ENCODE peak calls at places on chromosome 11, in seven cellular contexts. One of them, this sample, is unnamed.

GRCh38 chr11:118321386-118322082 is 17.0 kb downstream of the CD3E start:
- DNase-seq in cardiac muscle cell: no peak
- DNase-seq in effector memory CD4-positive, alpha-beta T cell: no peak
- DNase-seq in heart left ventricle: no peak
- DNase-seq in tibial artery: no peak
- DNase-seq in fibroblast of lung: no peak
- DNase-seq in neural progenitor cell: no peak
- DNase-seq in this sample: no peak

GRCh38 chr11:36463781-36464180 is 46.3 kb downstream of the TRAF6 start:
- DNase-seq in heart left ventricle: no peak
- DNase-seq in neural progenitor cell: no peak
- DNase-seq in tibial artery: no peak
- DNase-seq in effector memory CD4-positive, alpha-beta T cell: no peak
- DNase-seq in fibroblast of lung: peak; percentile 29
- DNase-seq in cardiac muscle cell: no peak
- DNase-seq in this sample: no peak

GRCh38 chr11:12951376-12951775 is 57.7 kb upstream of the RASSF10 start:
- DNase-seq in neural progenitor cell: no peak
- DNase-seq in heart left ventricle: no peak
- DNase-seq in cardiac muscle cell: no peak
- DNase-seq in fibroblast of lung: no peak
- DNase-seq in tibial artery: no peak
- DNase-seq in effector memory CD4-positive, alpha-beta T cell: no peak
- DNase-seq in this sample: no peak

GRCh38 chr11:64852804-64853520 is 8.5 kb upstream of the CDC42BPG start:
- DNase-seq in neural progenitor cell: no peak
- DNase-seq in tibial artery: no peak
- DNase-seq in heart left ventricle: no peak
- DNase-seq in fibroblast of lung: no peak
- DNase-seq in effector memory CD4-positive, alpha-beta T cell: no peak
- DNase-seq in cardiac muscle cell: no peak
- DNase-seq in this sample: no peak

GRCh38 chr11:79054636-79055035 is 386.2 kb downstream of the TENM4 start:
- DNase-seq in effector memory CD4-positive, alpha-beta T cell: no peak
- DNase-seq in fibroblast of lung: peak; percentile 87
- DNase-seq in neural progenitor cell: no peak
- DNase-seq in cardiac muscle cell: no peak
- DNase-seq in tibial artery: no peak
- DNase-seq in heart left ventricle: no peak
- DNase-seq in this sample: no peak

GRCh38 chr11:45031912-45032519 is 81.3 kb upstream of the TP53I11 start:
- DNase-seq in heart left ventricle: no peak
- DNase-seq in tibial artery: no peak
- DNase-seq in cardiac muscle cell: no peak
- DNase-seq in fibroblast of lung: no peak
- DNase-seq in effector memory CD4-positive, alpha-beta T cell: no peak
- DNase-seq in neural progenitor cell: no peak
- DNase-seq in this sample: no peak

GRCh38 chr11:126415128-126415527 is 59.6 kb downstream of the ST3GAL4 start:
- DNase-seq in fibroblast of lung: peak; percentile 96
- DNase-seq in tibial artery: peak; percentile 93
- DNase-seq in heart left ventricle: peak; percentile 85
- DNase-seq in effector memory CD4-positive, alpha-beta T cell: no peak
- DNase-seq in neural progenitor cell: no peak
- DNase-seq in cardiac muscle cell: no peak
- DNase-seq in this sample: no peak

GRCh38 chr11:118608268-118609214 is 1.1 kb downstream of the PHLDB1 start:
- DNase-seq in cardiac muscle cell: peak; percentile 51
- DNase-seq in neural progenitor cell: peak; percentile 54
- DNase-seq in heart left ventricle: peak; percentile 89
- DNase-seq in tibial artery: peak; percentile 95
- DNase-seq in effector memory CD4-positive, alpha-beta T cell: peak; percentile 86
- DNase-seq in fibroblast of lung: peak; percentile 88
- DNase-seq in this sample: peak; percentile 81

GRCh38 chr11:67572747-67573419 is 10.7 kb upstream of the GSTP1 start:
- DNase-seq in heart left ventricle: no peak
- DNase-seq in fibroblast of lung: peak; percentile 59
- DNase-seq in cardiac muscle cell: peak; percentile 79
- DNase-seq in effector memory CD4-positive, alpha-beta T cell: no peak
- DNase-seq in neural progenitor cell: peak; percentile 84
- DNase-seq in tibial artery: no peak
- DNase-seq in this sample: no peak

GRCh38 chr11:62393735-62394134 is 25.1 kb upstream of the SCGB1A1 start:
- DNase-seq in cardiac muscle cell: no peak
- DNase-seq in neural progenitor cell: no peak
- DNase-seq in effector memory CD4-positive, alpha-beta T cell: no peak
- DNase-seq in fibroblast of lung: no peak
- DNase-seq in heart left ventricle: no peak
- DNase-seq in tibial artery: peak; percentile 48
- DNase-seq in this sample: no peak

GRCh38 chr11:128279861-128280260 is 307.5 kb downstream of the ETS1 start:
- DNase-seq in effector memory CD4-positive, alpha-beta T cell: no peak
- DNase-seq in fibroblast of lung: no peak
- DNase-seq in cardiac muscle cell: no peak
- DNase-seq in tibial artery: no peak
- DNase-seq in neural progenitor cell: no peak
- DNase-seq in heart left ventricle: no peak
- DNase-seq in this sample: no peak

GRCh38 chr11:61632096-61632495 is 48.1 kb upstream of the DAGLA start:
- DNase-seq in neural progenitor cell: peak; percentile 70
- DNase-seq in effector memory CD4-positive, alpha-beta T cell: no peak
- DNase-seq in tibial artery: no peak
- DNase-seq in heart left ventricle: no peak
- DNase-seq in cardiac muscle cell: no peak
- DNase-seq in fibroblast of lung: no peak
- DNase-seq in this sample: no peak

GRCh38 chr11:87421422-87421821 is 383.7 kb downstream of the TMEM135 start:
- DNase-seq in effector memory CD4-positive, alpha-beta T cell: no peak
- DNase-seq in tibial artery: no peak
- DNase-seq in neural progenitor cell: peak; percentile 79
- DNase-seq in heart left ventricle: no peak
- DNase-seq in fibroblast of lung: peak; percentile 88
- DNase-seq in cardiac muscle cell: peak; percentile 73
- DNase-seq in this sample: no peak

GRCh38 chr11:118200901-118201680 is 23.7 kb downstream of the JAML start:
- DNase-seq in heart left ventricle: no peak
- DNase-seq in effector memory CD4-positive, alpha-beta T cell: peak; percentile 27
- DNase-seq in neural progenitor cell: no peak
- DNase-seq in tibial artery: no peak
- DNase-seq in cardiac muscle cell: no peak
- DNase-seq in fibroblast of lung: no peak
- DNase-seq in this sample: peak; percentile 19

GRCh38 chr11:31240340-31240904 is 129.1 kb downstream of the DCDC1 start:
- DNase-seq in neural progenitor cell: peak; percentile 80
- DNase-seq in heart left ventricle: no peak
- DNase-seq in fibroblast of lung: peak; percentile 70
- DNase-seq in tibial artery: no peak
- DNase-seq in cardiac muscle cell: peak; percentile 70
- DNase-seq in effector memory CD4-positive, alpha-beta T cell: no peak
- DNase-seq in this sample: no peak

GRCh38 chr11:115334932-115335788 is 169.1 kb downstream of the CADM1 start:
- DNase-seq in cardiac muscle cell: peak; percentile 34
- DNase-seq in heart left ventricle: no peak
- DNase-seq in fibroblast of lung: peak; percentile 64
- DNase-seq in tibial artery: no peak
- DNase-seq in neural progenitor cell: peak; percentile 23
- DNase-seq in effector memory CD4-positive, alpha-beta T cell: no peak
- DNase-seq in this sample: no peak

GRCh38 chr11:112498701-112499100 is 238.0 kb upstream of the PLET1 start:
- DNase-seq in tibial artery: no peak
- DNase-seq in cardiac muscle cell: no peak
- DNase-seq in neural progenitor cell: no peak
- DNase-seq in fibroblast of lung: no peak
- DNase-seq in heart left ventricle: no peak
- DNase-seq in effector memory CD4-positive, alpha-beta T cell: no peak
- DNase-seq in this sample: no peak

GRCh38 chr11:5489571-5490357 is 1.3 kb downstream of the OR52D1 start:
- DNase-seq in tibial artery: no peak
- DNase-seq in neural progenitor cell: no peak
- DNase-seq in fibroblast of lung: no peak
- DNase-seq in heart left ventricle: no peak
- DNase-seq in effector memory CD4-positive, alpha-beta T cell: no peak
- DNase-seq in cardiac muscle cell: no peak
- DNase-seq in this sample: no peak

GRCh38 chr11:67034350-67034749 is 11.4 kb downstream of the SYT12 start:
- DNase-seq in heart left ventricle: no peak
- DNase-seq in cardiac muscle cell: no peak
- DNase-seq in neural progenitor cell: no peak
- DNase-seq in tibial artery: no peak
- DNase-seq in fibroblast of lung: no peak
- DNase-seq in effector memory CD4-positive, alpha-beta T cell: no peak
- DNase-seq in this sample: no peak

GRCh38 chr11:72637198-72637597 is 37.0 kb downstream of the PDE2A start:
- DNase-seq in neural progenitor cell: no peak
- DNase-seq in fibroblast of lung: no peak
- DNase-seq in effector memory CD4-positive, alpha-beta T cell: no peak
- DNase-seq in heart left ventricle: no peak
- DNase-seq in cardiac muscle cell: no peak
- DNase-seq in tibial artery: no peak
- DNase-seq in this sample: no peak

GRCh38 chr11:95283653-95284052 is 52.7 kb upstream of the SESN3 start:
- DNase-seq in heart left ventricle: no peak
- DNase-seq in tibial artery: no peak
- DNase-seq in neural progenitor cell: no peak
- DNase-seq in effector memory CD4-positive, alpha-beta T cell: no peak
- DNase-seq in fibroblast of lung: peak; percentile 19
- DNase-seq in cardiac muscle cell: no peak
- DNase-seq in this sample: no peak

GRCh38 chr11:128684582-128685382 is 9.1 kb upstream of the FLI1 start:
- DNase-seq in fibroblast of lung: no peak
- DNase-seq in effector memory CD4-positive, alpha-beta T cell: no peak
- DNase-seq in heart left ventricle: no peak
- DNase-seq in neural progenitor cell: peak; percentile 50
- DNase-seq in tibial artery: no peak
- DNase-seq in cardiac muscle cell: no peak
- DNase-seq in this sample: no peak

GRCh38 chr11:61642162-61642561 is 38.0 kb upstream of the DAGLA start:
- DNase-seq in neural progenitor cell: no peak
- DNase-seq in cardiac muscle cell: no peak
- DNase-seq in tibial artery: no peak
- DNase-seq in heart left ventricle: no peak
- DNase-seq in effector memory CD4-positive, alpha-beta T cell: no peak
- DNase-seq in fibroblast of lung: no peak
- DNase-seq in this sample: no peak

GRCh38 chr11:26510201-26510600 is 61.9 kb downstream of the MUC15 start:
- DNase-seq in cardiac muscle cell: no peak
- DNase-seq in fibroblast of lung: no peak
- DNase-seq in effector memory CD4-positive, alpha-beta T cell: no peak
- DNase-seq in tibial artery: no peak
- DNase-seq in neural progenitor cell: no peak
- DNase-seq in heart left ventricle: no peak
- DNase-seq in this sample: no peak

GRCh38 chr11:37533830-37534229 is 935.8 kb upstream of the RAG2 start:
- DNase-seq in tibial artery: no peak
- DNase-seq in cardiac muscle cell: no peak
- DNase-seq in neural progenitor cell: no peak
- DNase-seq in fibroblast of lung: no peak
- DNase-seq in effector memory CD4-positive, alpha-beta T cell: no peak
- DNase-seq in heart left ventricle: no peak
- DNase-seq in this sample: no peak
- H3K9me3 ChIP-seq in tibial artery: no peaks in the 10 kb centered on the region
- H3K9me3 ChIP-seq in cardiac muscle cell: no peaks in the 10 kb centered on the region
- H3K9me3 ChIP-seq in neural progenitor cell: no peaks in the 10 kb centered on the region
- H3K9me3 ChIP-seq in fibroblast of lung: no peaks in the 10 kb centered on the region
- H3K9me3 ChIP-seq in effector memory CD4-positive, alpha-beta T cell: no peaks in the 10 kb centered on the region
- H3K9me3 ChIP-seq in heart left ventricle: no peaks in the 10 kb centered on the region
- H3K9me3 ChIP-seq in this sample: no peaks in the 10 kb centered on the region

GRCh38 chr11:46741600-46742484 is 22.8 kb downstream of the F2 start:
- DNase-seq in tibial artery: no peak
- DNase-seq in fibroblast of lung: no peak
- DNase-seq in cardiac muscle cell: no peak
- DNase-seq in effector memory CD4-positive, alpha-beta T cell: no peak
- DNase-seq in heart left ventricle: no peak
- DNase-seq in neural progenitor cell: no peak
- DNase-seq in this sample: no peak
- H3K9me3 ChIP-seq in tibial artery: no peaks in the 10 kb centered on the region
- H3K9me3 ChIP-seq in fibroblast of lung: no peaks in the 10 kb centered on the region
- H3K9me3 ChIP-seq in cardiac muscle cell: no peaks in the 10 kb centered on the region
- H3K9me3 ChIP-seq in effector memory CD4-positive, alpha-beta T cell: no peaks in the 10 kb centered on the region
- H3K9me3 ChIP-seq in heart left ventricle: no peaks in the 10 kb centered on the region
- H3K9me3 ChIP-seq in neural progenitor cell: no peaks in the 10 kb centered on the region
- H3K9me3 ChIP-seq in this sample: no peaks in the 10 kb centered on the region

GRCh38 chr11:70836071-70836470 is 416.3 kb downstream of the SHANK2 start:
- DNase-seq in cardiac muscle cell: no peak
- DNase-seq in heart left ventricle: peak; percentile 40
- DNase-seq in tibial artery: no peak
- DNase-seq in fibroblast of lung: no peak
- DNase-seq in effector memory CD4-positive, alpha-beta T cell: no peak
- DNase-seq in neural progenitor cell: no peak
- DNase-seq in this sample: no peak

GRCh38 chr11:70834984-70835560 is 417.3 kb downstream of the SHANK2 start:
- DNase-seq in neural progenitor cell: no peak
- DNase-seq in heart left ventricle: peak; percentile 53
- DNase-seq in fibroblast of lung: no peak
- DNase-seq in tibial artery: no peak
- DNase-seq in effector memory CD4-positive, alpha-beta T cell: no peak
- DNase-seq in cardiac muscle cell: no peak
- DNase-seq in this sample: no peak

GRCh38 chr11:70833554-70833953 is 418.8 kb downstream of the SHANK2 start:
- DNase-seq in fibroblast of lung: no peak
- DNase-seq in effector memory CD4-positive, alpha-beta T cell: no peak
- DNase-seq in heart left ventricle: no peak
- DNase-seq in neural progenitor cell: no peak
- DNase-seq in tibial artery: no peak
- DNase-seq in cardiac muscle cell: no peak
- DNase-seq in this sample: no peak

GRCh38 chr11:70834277-70834940 is 418.0 kb downstream of the SHANK2 start:
- DNase-seq in neural progenitor cell: no peak
- DNase-seq in effector memory CD4-positive, alpha-beta T cell: no peak
- DNase-seq in fibroblast of lung: no peak
- DNase-seq in heart left ventricle: peak; percentile 14
- DNase-seq in tibial artery: no peak
- DNase-seq in cardiac muscle cell: no peak
- DNase-seq in this sample: no peak

GRCh38 chr11:70833011-70833410 is 419.4 kb downstream of the SHANK2 start:
- DNase-seq in heart left ventricle: peak; percentile 49
- DNase-seq in cardiac muscle cell: no peak
- DNase-seq in neural progenitor cell: no peak
- DNase-seq in fibroblast of lung: no peak
- DNase-seq in tibial artery: no peak
- DNase-seq in effector memory CD4-positive, alpha-beta T cell: no peak
- DNase-seq in this sample: no peak
- H3K9me3 ChIP-seq in heart left ventricle: no peaks in the 10 kb centered on the region
- H3K9me3 ChIP-seq in cardiac muscle cell: no peaks in the 10 kb centered on the region
- H3K9me3 ChIP-seq in neural progenitor cell: no peaks in the 10 kb centered on the region
- H3K9me3 ChIP-seq in fibroblast of lung: no peaks in the 10 kb centered on the region
- H3K9me3 ChIP-seq in tibial artery: peaks cover 2% of the 10 kb centered on the region
- H3K9me3 ChIP-seq in effector memory CD4-positive, alpha-beta T cell: no peaks in the 10 kb centered on the region
- H3K9me3 ChIP-seq in this sample: no peaks in the 10 kb centered on the region

GRCh38 chr11:2645779-2646118 is 54.0 kb downstream of the KCNQ1OT1 start:
- DNase-seq in cardiac muscle cell: no peak
- DNase-seq in heart left ventricle: no peak
- DNase-seq in neural progenitor cell: no peak
- DNase-seq in effector memory CD4-positive, alpha-beta T cell: no peak
- DNase-seq in fibroblast of lung: no peak
- DNase-seq in tibial artery: no peak
- DNase-seq in this sample: no peak
- H3K9me3 ChIP-seq in cardiac muscle cell: no peaks in the 10 kb centered on the region
- H3K9me3 ChIP-seq in heart left ventricle: no peaks in the 10 kb centered on the region
- H3K9me3 ChIP-seq in neural progenitor cell: peaks cover 66% of the 10 kb centered on the region
- H3K9me3 ChIP-seq in effector memory CD4-positive, alpha-beta T cell: peaks cover 4% of the 10 kb centered on the region
- H3K9me3 ChIP-seq in fibroblast of lung: peaks cover 3% of the 10 kb centered on the region
- H3K9me3 ChIP-seq in tibial artery: peaks cover 79% of the 10 kb centered on the region
- H3K9me3 ChIP-seq in this sample: peaks cover 16% of the 10 kb centered on the region

This sample was measured in T-helper 17 cell.